ENCODE peak calls at places on chromosome 10, in six cellular contexts. One of them, this sample, is unnamed. For H3K27me3, the result is how much of the 10 kb centered on the place peaks cover.

GRCh38 chr10:46787321-46787615 is 124.0 kb upstream of the PTPN20 start:
- DNase-seq in RWPE2: no peak
- DNase-seq in dorsolateral prefrontal cortex: no peak
- DNase-seq in IMR-90: peak
- DNase-seq in endodermal cell: no peak
- DNase-seq in neural progenitor cell: no peak
- DNase-seq in this sample: no peak

GRCh38 chr10:28806951-28807759 is 129.8 kb downstream of the BAMBI start:
- DNase-seq in RWPE2: no peak
- DNase-seq in dorsolateral prefrontal cortex: no peak
- DNase-seq in IMR-90: no peak
- DNase-seq in endodermal cell: peak
- DNase-seq in neural progenitor cell: no peak
- DNase-seq in this sample: no peak

GRCh38 chr10:43888551-43888950 is 239.9 kb upstream of the ZNF32 start:
- DNase-seq in RWPE2: no peak
- DNase-seq in dorsolateral prefrontal cortex: no peak
- DNase-seq in IMR-90: peak
- DNase-seq in endodermal cell: no peak
- DNase-seq in neural progenitor cell: no peak
- DNase-seq in this sample: no peak

GRCh38 chr10:21807162-21807561 is 196.4 kb downstream of the DNAJC1 start:
- DNase-seq in RWPE2: no peak
- DNase-seq in dorsolateral prefrontal cortex: no peak
- DNase-seq in IMR-90: no peak
- DNase-seq in endodermal cell: peak
- DNase-seq in neural progenitor cell: peak
- DNase-seq in this sample: no peak

GRCh38 chr10:89466599-89467035 is 52.2 kb downstream of the IFIT5 start:
- DNase-seq in RWPE2: peak
- DNase-seq in dorsolateral prefrontal cortex: no peak
- DNase-seq in IMR-90: peak
- DNase-seq in endodermal cell: peak
- DNase-seq in neural progenitor cell: peak
- DNase-seq in this sample: no peak

GRCh38 chr10:15167411-15168295 is 840 bp downstream of the NMT2 start:
- DNase-seq in RWPE2: no peak
- DNase-seq in dorsolateral prefrontal cortex: peak
- DNase-seq in IMR-90: peak
- DNase-seq in endodermal cell: peak
- DNase-seq in neural progenitor cell: peak
- DNase-seq in this sample: peak

GRCh38 chr10:75202321-75203096 is 8.1 kb upstream of the VDAC2 start:
- DNase-seq in RWPE2: no peak
- DNase-seq in dorsolateral prefrontal cortex: no peak
- DNase-seq in IMR-90: peak
- DNase-seq in endodermal cell: peak
- DNase-seq in neural progenitor cell: no peak
- DNase-seq in this sample: no peak

GRCh38 chr10:2886662-2887061 is 180.7 kb upstream of the PFKP start:
- DNase-seq in RWPE2: no peak
- DNase-seq in dorsolateral prefrontal cortex: no peak
- DNase-seq in IMR-90: no peak
- DNase-seq in endodermal cell: no peak
- DNase-seq in neural progenitor cell: no peak
- DNase-seq in this sample: no peak

GRCh38 chr10:21496285-21497176 is 29.0 kb downstream of the SKIDA1 start:
- DNase-seq in RWPE2: peak
- DNase-seq in dorsolateral prefrontal cortex: peak
- DNase-seq in IMR-90: peak
- DNase-seq in endodermal cell: peak
- DNase-seq in neural progenitor cell: peak
- DNase-seq in this sample: no peak

GRCh38 chr10:123203393-123204126 is 49.4 kb downstream of the BUB3 start:
- DNase-seq in RWPE2: no peak
- DNase-seq in dorsolateral prefrontal cortex: no peak
- DNase-seq in IMR-90: no peak
- DNase-seq in endodermal cell: no peak
- DNase-seq in neural progenitor cell: no peak
- DNase-seq in this sample: no peak

GRCh38 chr10:85612833-85613232 is 753.8 kb downstream of the GRID1 start:
- DNase-seq in RWPE2: no peak
- DNase-seq in dorsolateral prefrontal cortex: no peak
- DNase-seq in IMR-90: no peak
- DNase-seq in endodermal cell: peak
- DNase-seq in neural progenitor cell: no peak
- DNase-seq in this sample: peak

GRCh38 chr10:13400196-13400965 is 52.3 kb upstream of the SEPHS1 start:
- DNase-seq in RWPE2: no peak
- DNase-seq in dorsolateral prefrontal cortex: no peak
- DNase-seq in IMR-90: no peak
- DNase-seq in endodermal cell: no peak
- DNase-seq in neural progenitor cell: no peak
- DNase-seq in this sample: no peak

GRCh38 chr10:43793714-43794113 is 145.0 kb upstream of the ZNF32 start:
- DNase-seq in RWPE2: no peak
- DNase-seq in dorsolateral prefrontal cortex: no peak
- DNase-seq in IMR-90: peak
- DNase-seq in endodermal cell: no peak
- DNase-seq in neural progenitor cell: no peak
- DNase-seq in this sample: no peak

GRCh38 chr10:17725703-17726102 is 26.3 kb upstream of the TMEM236 start:
- DNase-seq in RWPE2: no peak
- DNase-seq in dorsolateral prefrontal cortex: no peak
- DNase-seq in IMR-90: no peak
- DNase-seq in endodermal cell: no peak
- DNase-seq in neural progenitor cell: no peak
- DNase-seq in this sample: no peak

GRCh38 chr10:33889371-33889770 is 554.9 kb upstream of the NRP1 start:
- DNase-seq in RWPE2: no peak
- DNase-seq in dorsolateral prefrontal cortex: no peak
- DNase-seq in IMR-90: no peak
- DNase-seq in endodermal cell: no peak
- DNase-seq in neural progenitor cell: no peak
- DNase-seq in this sample: no peak

GRCh38 chr10:12238821-12239220 is 42.8 kb downstream of the CDC123 start:
- DNase-seq in RWPE2: no peak
- DNase-seq in dorsolateral prefrontal cortex: no peak
- DNase-seq in IMR-90: no peak
- DNase-seq in endodermal cell: no peak
- DNase-seq in neural progenitor cell: no peak
- DNase-seq in this sample: no peak

GRCh38 chr10:88232029-88232895 is 350.9 kb downstream of the RNLS start:
- DNase-seq in RWPE2: no peak
- DNase-seq in dorsolateral prefrontal cortex: no peak
- DNase-seq in IMR-90: no peak
- DNase-seq in endodermal cell: no peak
- DNase-seq in neural progenitor cell: no peak
- DNase-seq in this sample: peak

GRCh38 chr10:13143761-13144160 is 17.6 kb upstream of the MCM10 start:
- DNase-seq in RWPE2: no peak
- DNase-seq in dorsolateral prefrontal cortex: no peak
- DNase-seq in IMR-90: no peak
- DNase-seq in endodermal cell: no peak
- DNase-seq in neural progenitor cell: no peak
- DNase-seq in this sample: no peak

GRCh38 chr10:11280187-11280932 is 262.7 kb downstream of the CELF2 start:
- DNase-seq in RWPE2: no peak
- DNase-seq in dorsolateral prefrontal cortex: no peak
- DNase-seq in IMR-90: no peak
- DNase-seq in endodermal cell: no peak
- DNase-seq in neural progenitor cell: no peak
- DNase-seq in this sample: no peak

GRCh38 chr10:93841930-93842329 is 51.8 kb upstream of the SLC35G1 start:
- DNase-seq in RWPE2: no peak
- DNase-seq in dorsolateral prefrontal cortex: no peak
- DNase-seq in IMR-90: no peak
- DNase-seq in endodermal cell: peak
- DNase-seq in neural progenitor cell: peak
- DNase-seq in this sample: no peak

GRCh38 chr10:66025186-66025585 is 900.6 kb upstream of the LRRTM3 start:
- DNase-seq in RWPE2: no peak
- DNase-seq in dorsolateral prefrontal cortex: no peak
- DNase-seq in IMR-90: no peak
- DNase-seq in endodermal cell: no peak
- DNase-seq in neural progenitor cell: no peak
- DNase-seq in this sample: no peak

GRCh38 chr10:50464004-50464409 is 159.7 kb downstream of the SGMS1 start:
- DNase-seq in RWPE2: no peak
- DNase-seq in dorsolateral prefrontal cortex: no peak
- DNase-seq in IMR-90: peak
- DNase-seq in endodermal cell: no peak
- DNase-seq in neural progenitor cell: no peak
- DNase-seq in this sample: no peak

GRCh38 chr10:11746883-11747539 is 4.8 kb downstream of the ECHDC3 start:
- DNase-seq in RWPE2: no peak
- DNase-seq in dorsolateral prefrontal cortex: no peak
- DNase-seq in IMR-90: no peak
- DNase-seq in endodermal cell: no peak
- DNase-seq in neural progenitor cell: no peak
- DNase-seq in this sample: no peak

GRCh38 chr10:97168645-97169044 is 17.1 kb downstream of the SLIT1 start:
- DNase-seq in RWPE2: no peak
- DNase-seq in dorsolateral prefrontal cortex: no peak
- DNase-seq in IMR-90: no peak
- DNase-seq in endodermal cell: no peak
- DNase-seq in neural progenitor cell: no peak
- DNase-seq in this sample: no peak

GRCh38 chr10:34580643-34581042 is 234.5 kb downstream of the PARD3 start:
- DNase-seq in RWPE2: no peak
- DNase-seq in dorsolateral prefrontal cortex: no peak
- DNase-seq in IMR-90: peak
- DNase-seq in endodermal cell: no peak
- DNase-seq in neural progenitor cell: no peak
- DNase-seq in this sample: no peak

GRCh38 chr10:69479241-69479730 is 28.0 kb downstream of the TSPAN15 start:
- DNase-seq in RWPE2: no peak
- DNase-seq in dorsolateral prefrontal cortex: peak
- DNase-seq in IMR-90: no peak
- DNase-seq in endodermal cell: no peak
- DNase-seq in neural progenitor cell: no peak
- DNase-seq in this sample: no peak

GRCh38 chr10:120392245-120392644 is 64.8 kb upstream of the PLPP4 start:
- DNase-seq in RWPE2: no peak
- DNase-seq in dorsolateral prefrontal cortex: no peak
- DNase-seq in IMR-90: no peak
- DNase-seq in endodermal cell: no peak
- DNase-seq in neural progenitor cell: no peak
- DNase-seq in this sample: no peak

GRCh38 chr10:3761916-3762708 is 22.9 kb downstream of the KLF6 start:
- DNase-seq in RWPE2: no peak
- DNase-seq in dorsolateral prefrontal cortex: no peak
- DNase-seq in IMR-90: peak
- DNase-seq in endodermal cell: peak
- DNase-seq in neural progenitor cell: peak
- DNase-seq in this sample: no peak

DNA sequence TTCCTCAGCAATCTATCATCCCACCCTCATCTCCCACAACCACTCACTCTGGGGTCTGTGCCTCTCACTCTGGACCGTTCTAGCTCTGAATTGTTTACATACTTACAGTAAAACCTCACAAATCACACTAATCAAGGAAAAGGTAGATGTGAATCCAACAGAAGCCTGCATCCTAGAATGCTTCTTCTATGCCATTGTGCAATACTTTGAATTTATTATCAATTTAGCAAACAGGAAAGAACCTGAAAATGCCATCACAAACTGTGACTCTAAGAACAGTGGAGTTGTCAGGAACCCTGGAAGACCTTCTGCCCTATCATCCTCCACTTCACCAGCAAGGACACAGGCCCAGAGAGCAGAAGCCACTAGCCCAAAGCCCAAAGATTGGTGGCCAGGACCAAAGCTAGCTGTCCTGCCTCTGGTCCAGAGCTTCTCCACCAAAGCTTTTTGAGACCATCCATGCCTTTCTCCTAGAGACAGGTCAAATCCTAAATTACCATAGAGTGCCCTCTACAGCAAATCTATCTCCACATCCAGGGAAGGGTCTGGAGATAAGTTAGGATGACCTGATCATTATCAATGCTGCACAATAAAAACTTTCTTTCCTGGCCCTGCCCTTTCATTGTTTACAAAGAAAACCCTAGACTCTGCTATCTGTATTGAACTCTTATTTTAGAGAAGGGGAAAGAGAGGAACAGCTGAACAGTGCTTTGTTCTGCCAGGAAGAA is 2.4 kb downstream of the SORBS1 start:
- DNase-seq in RWPE2: no peak
- DNase-seq in dorsolateral prefrontal cortex: no peak
- DNase-seq in IMR-90: no peak
- DNase-seq in endodermal cell: no peak
- DNase-seq in neural progenitor cell: no peak
- DNase-seq in this sample: no peak
- H3K27ac ChIP-seq in RWPE2: no peak
- H3K27ac ChIP-seq in dorsolateral prefrontal cortex: peak
- H3K27ac ChIP-seq in IMR-90: no peak
- H3K27ac ChIP-seq in endodermal cell: no peak
- H3K27ac ChIP-seq in neural progenitor cell: no peak
- H3K27ac ChIP-seq in this sample: peak

GRCh38 chr10:101235766-101236165 is 6.5 kb upstream of the LBX1 start:
- DNase-seq in RWPE2: no peak
- DNase-seq in dorsolateral prefrontal cortex: no peak
- DNase-seq in IMR-90: no peak
- DNase-seq in endodermal cell: peak
- DNase-seq in neural progenitor cell: peak
- DNase-seq in this sample: no peak
- H3K27me3 ChIP-seq in RWPE2: half or more
- H3K27me3 ChIP-seq in dorsolateral prefrontal cortex: under half
- H3K27me3 ChIP-seq in IMR-90: half or more
- H3K27me3 ChIP-seq in endodermal cell: half or more
- H3K27me3 ChIP-seq in neural progenitor cell: half or more
- H3K27me3 ChIP-seq in this sample: half or more

DNA sequence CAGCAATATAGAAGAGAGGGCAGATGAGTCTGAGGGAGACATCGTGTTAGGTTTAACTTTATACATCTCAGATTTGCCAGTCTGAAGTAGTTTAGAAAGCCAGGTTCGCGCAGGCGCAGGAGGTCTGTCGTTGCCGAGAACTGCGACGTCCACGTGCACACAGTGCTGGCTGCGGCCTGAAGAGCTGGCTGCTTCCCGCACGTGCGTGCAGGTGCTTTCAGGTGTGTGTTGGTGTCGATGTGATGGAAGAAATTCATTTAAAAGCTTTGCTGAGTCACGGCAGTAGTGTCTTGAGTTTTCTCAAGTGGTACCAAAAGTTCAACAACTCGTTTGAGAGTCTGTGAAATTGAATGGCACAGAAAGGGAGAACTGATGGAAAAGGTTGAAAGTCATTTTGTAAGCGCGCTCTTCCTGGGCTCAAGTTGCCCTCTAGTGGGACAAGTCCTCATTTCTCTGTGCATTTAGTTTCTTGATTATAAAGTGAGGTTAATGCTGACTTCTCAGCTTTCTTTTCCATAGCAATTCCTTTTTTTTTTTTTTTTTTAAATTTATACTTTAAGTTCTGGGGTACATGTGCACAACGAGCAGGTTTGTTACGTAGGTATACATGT is 18.7 kb downstream of the WDR37 start:
- DNase-seq in RWPE2: no peak
- DNase-seq in dorsolateral prefrontal cortex: no peak
- DNase-seq in IMR-90: no peak
- DNase-seq in endodermal cell: no peak
- DNase-seq in neural progenitor cell: no peak
- DNase-seq in this sample: peak
- TF ChIP-seq CTCF in RWPE2: no peak
- TF ChIP-seq CTCF in dorsolateral prefrontal cortex: peak
- TF ChIP-seq CTCF in IMR-90: peak
- TF ChIP-seq CTCF in endodermal cell: peak
- TF ChIP-seq CTCF in neural progenitor cell: peak
- TF ChIP-seq CTCF in this sample: peak

GRCh38 chr10:62005281-62005680 is 103.8 kb downstream of the ARID5B start:
- DNase-seq in RWPE2: no peak
- DNase-seq in dorsolateral prefrontal cortex: no peak
- DNase-seq in IMR-90: peak
- DNase-seq in endodermal cell: no peak
- DNase-seq in neural progenitor cell: no peak
- DNase-seq in this sample: no peak
- H3K27ac ChIP-seq in RWPE2: no peak
- H3K27ac ChIP-seq in dorsolateral prefrontal cortex: peak
- H3K27ac ChIP-seq in IMR-90: no peak
- H3K27ac ChIP-seq in endodermal cell: no peak
- H3K27ac ChIP-seq in neural progenitor cell: no peak
- H3K27ac ChIP-seq in this sample: no peak